ENCODE peak calls at places on chromosomes 16 and 17, in eight cellular contexts. G is mammary epithelial cell; B is HCT116; F is A673; Y is Peyer's patch; U is fibroblast of lung; Z is CD4-positive, CD25-positive, alpha-beta regulatory T cell; V is kidney. I is an unnamed sample. For H3K4me1, the result is how much of the 10 kb centered on the place peaks cover.

GRCh38 chr16:18784917-18785623 is 5.1 kb downstream of the RPS15A start:
- DNase-seq in G (no peak), B (no peak), F (no peak), Y (no peak), U (no peak), Z (no peak), V (no peak), I (no peak)

GRCh38 chr16:71230122-71230845 is at the start of gene HYDIN:
- DNase-seq in G (peak), B (no peak), F (peak), Y (no peak), U (peak), Z (no peak), V (peak), I (no peak)

GRCh38 chr17:44970136-44970737 is 2.1 kb upstream of the C1QL1 start:
- DNase-seq in G (no peak), B (no peak), F (peak), Y (no peak), U (no peak), Z (no peak), V (no peak), I (no peak)

GRCh38 chr17:8366231-8366630 is 10.3 kb downstream of the KRABD2 start:
- DNase-seq in G (no peak), B (no peak), F (no peak), Y (no peak), U (peak), Z (no peak), V (no peak), I (no peak)

GRCh38 chr16:84262939-84263338 is 23.1 kb upstream of the KCNG4 start:
- DNase-seq in G (no peak), B (no peak), F (no peak), Y (no peak), U (no peak), Z (no peak), V (peak), I (no peak)

GRCh38 chr16:86881118-86881510 is 302.8 kb downstream of the FOXL1 start:
- DNase-seq in G (no peak), B (no peak), F (no peak), Y (no peak), U (no peak), Z (no peak), V (no peak), I (no peak)

GRCh38 chr17:16013943-16014407 is 14.4 kb downstream of the TTC19 start:
- DNase-seq in G (peak), B (peak), F (peak), Y (no peak), U (peak), Z (no peak), V (no peak), I (peak)

GRCh38 chr17:78573955-78574354 is 3.2 kb downstream of the DNAH17 start:
- DNase-seq in G (no peak), B (peak), F (peak), Y (no peak), U (no peak), Z (no peak), V (no peak), I (no peak)

GRCh38 chr17:39229274-39229913 is 3.6 kb upstream of the STAC2 start:
- DNase-seq in G (no peak), B (no peak), F (no peak), Y (no peak), U (no peak), Z (no peak), V (peak), I (no peak)

GRCh38 chr16:47136101-47136820 is 7.5 kb downstream of the NETO2 start:
- DNase-seq in G (peak), B (peak), F (peak), Y (no peak), U (no peak), Z (peak), V (no peak), I (no peak)

GRCh38 chr17:36721560-36722120 is 120.3 kb downstream of the MRM1 start:
- DNase-seq in G (no peak), B (no peak), F (no peak), Y (no peak), U (no peak), Z (no peak), V (no peak), I (no peak)

GRCh38 chr16:15650698-15651161 is 685 bp downstream of the NDE1 start:
- DNase-seq in G (peak), B (no peak), F (no peak), Y (no peak), U (peak), Z (peak), V (peak), I (no peak)

GRCh38 chr17:15649861-15650391 is 30.4 kb upstream of the FBXW10B start:
- DNase-seq in G (peak), B (peak), F (peak), Y (no peak), U (peak), Z (no peak), V (peak), I (peak)

GRCh38 chr17:5785343-5785742 is 201.0 kb upstream of the NLRP1 start:
- DNase-seq in G (peak), B (no peak), F (peak), Y (no peak), U (no peak), Z (no peak), V (no peak), I (no peak)

GRCh38 chr16:1216296-1216619 is 8.8 kb downstream of the TPSG1 start:
- DNase-seq in G (no peak), B (no peak), F (no peak), Y (no peak), U (no peak), Z (no peak), V (no peak), I (no peak)

GRCh38 chr16:51237207-51237606 is 86.1 kb upstream of the SALL1 start:
- DNase-seq in G (no peak), B (no peak), F (no peak), Y (no peak), U (no peak), Z (no peak), V (no peak), I (no peak)

GRCh38 chr17:511001-511690 is 158.5 kb upstream of the RPH3AL start:
- DNase-seq in G (peak), B (no peak), F (no peak), Y (no peak), U (peak), Z (no peak), V (no peak), I (no peak)

GRCh38 chr17:46766493-46767491 is 51.7 kb downstream of the WNT3 start:
- DNase-seq in G (no peak), B (no peak), F (no peak), Y (no peak), U (no peak), Z (no peak), V (no peak), I (no peak)

GRCh38 chr17:7222093-7222971 is 2.6 kb downstream of the ACADVL start:
- DNase-seq in G (no peak), B (no peak), F (peak), Y (no peak), U (no peak), Z (no peak), V (no peak), I (no peak)

GRCh38 chr17:7221281-7222092 is 1.7 kb downstream of the ACADVL start:
- DNase-seq in G (no peak), B (no peak), F (no peak), Y (no peak), U (no peak), Z (no peak), V (peak), I (no peak)

GRCh38 chr17:7219812-7220592 is at the start of the genes ACADVL and DLG4:
- DNase-seq in G (peak), B (no peak), F (peak), Y (peak), U (peak), Z (peak), V (peak), I (no peak)

GRCh38 chr17:7219434-7219811 is 213 bp downstream of the DLG4 start:
- DNase-seq in G (no peak), B (no peak), F (no peak), Y (no peak), U (no peak), Z (no peak), V (no peak), I (no peak)

GRCh38 chr17:7220593-7221280 is 999 bp downstream of the ACADVL start:
- DNase-seq in G (peak), B (no peak), F (peak), Y (peak), U (peak), Z (peak), V (peak), I (no peak)
- H3K4me1 ChIP-seq in G (under half), B (under half), F (under half), Y (under half), U (under half), Z (under half), V (under half), I (half or more)

DNA sequence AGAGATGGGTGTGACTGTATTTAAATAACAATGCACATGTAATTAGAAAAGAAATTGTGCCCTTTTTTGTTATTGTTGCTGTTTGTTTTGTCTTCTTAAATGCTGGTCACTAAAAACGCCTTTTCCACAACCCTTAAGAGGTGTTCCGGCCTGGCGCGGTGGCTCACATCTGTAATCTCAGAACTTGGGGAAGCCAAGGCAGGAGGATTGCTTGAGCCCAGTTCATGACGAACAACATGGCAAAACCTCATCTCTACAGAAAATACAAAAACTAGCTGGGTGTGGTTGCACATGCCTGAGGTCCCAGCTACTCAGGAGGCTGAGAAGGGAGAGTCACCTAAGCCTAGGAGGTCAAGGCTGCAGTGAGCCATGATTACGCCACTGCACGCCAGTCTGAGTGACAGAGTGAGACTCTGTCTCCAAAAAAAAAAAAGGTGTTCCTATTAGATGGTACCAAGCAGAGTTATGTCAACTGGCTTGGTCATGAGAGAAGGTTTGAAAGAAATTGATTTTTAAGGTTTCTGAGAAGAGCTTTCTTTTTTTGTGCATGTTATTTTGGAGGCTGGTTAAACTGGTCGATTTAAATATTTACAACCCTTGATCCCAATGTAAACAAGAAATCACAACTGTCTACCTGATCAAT is 23.5 kb upstream of the RFFL start:
- DNase-seq in G (peak), B (no peak), F (no peak), Y (no peak), U (no peak), Z (no peak), V (no peak), I (no peak)
- H3K4me1 ChIP-seq in G (half or more), B (half or more), F (under half), Y (under half), U (under half), Z (half or more), V (under half), I (under half)

GRCh38 chr17:76549215-76549518 is 9.3 kb downstream of the PRCD start:
- DNase-seq in G (no peak), B (no peak), F (no peak), Y (no peak), U (no peak), Z (no peak), V (peak), I (no peak)

GRCh38 chr17:76547183-76547641 is 7.4 kb downstream of the PRCD start:
- DNase-seq in G (no peak), B (no peak), F (peak), Y (peak), U (peak), Z (peak), V (peak), I (no peak)

GRCh38 chr17:76548378-76549214 is 8.8 kb downstream of the PRCD start:
- DNase-seq in G (no peak), B (no peak), F (no peak), Y (no peak), U (no peak), Z (no peak), V (peak), I (no peak)

GRCh38 chr17:76546556-76547182 is 6.8 kb downstream of the PRCD start:
- DNase-seq in G (peak), B (no peak), F (peak), Y (no peak), U (peak), Z (no peak), V (peak), I (no peak)

GRCh38 chr17:76547642-76548202 is 7.9 kb downstream of the PRCD start:
- DNase-seq in G (no peak), B (no peak), F (no peak), Y (no peak), U (no peak), Z (no peak), V (no peak), I (no peak)
- H3K4me1 ChIP-seq in G (half or more), B (under half), F (under half), Y (under half), U (under half), Z (under half), V (under half), I (under half)

GRCh38 chr17:76500745-76501017 is 542 bp downstream of the RHBDF2 start:
- DNase-seq in G (no peak), B (no peak), F (no peak), Y (no peak), U (no peak), Z (no peak), V (no peak), I (no peak)

GRCh38 chr17:76501827-76502307 is 644 bp upstream of the RHBDF2 start:
- DNase-seq in G (no peak), B (no peak), F (no peak), Y (no peak), U (no peak), Z (no peak), V (no peak), I (no peak)

GRCh38 chr17:76501018-76501826 is at the start of gene RHBDF2:
- DNase-seq in G (peak), B (peak), F (peak), Y (peak), U (peak), Z (peak), V (peak), I (no peak)

GRCh38 chr17:76504117-76504516 is 2.9 kb upstream of the RHBDF2 start:
- DNase-seq in G (no peak), B (no peak), F (peak), Y (no peak), U (no peak), Z (no peak), V (no peak), I (no peak)

GRCh38 chr17:76502326-76503211 is 1.3 kb upstream of the RHBDF2 start:
- DNase-seq in G (no peak), B (no peak), F (no peak), Y (no peak), U (no peak), Z (no peak), V (no peak), I (no peak)
- H3K4me1 ChIP-seq in G (under half), B (under half), F (under half), Y (under half), U (under half), Z (under half), V (under half), I (under half)

DNA sequence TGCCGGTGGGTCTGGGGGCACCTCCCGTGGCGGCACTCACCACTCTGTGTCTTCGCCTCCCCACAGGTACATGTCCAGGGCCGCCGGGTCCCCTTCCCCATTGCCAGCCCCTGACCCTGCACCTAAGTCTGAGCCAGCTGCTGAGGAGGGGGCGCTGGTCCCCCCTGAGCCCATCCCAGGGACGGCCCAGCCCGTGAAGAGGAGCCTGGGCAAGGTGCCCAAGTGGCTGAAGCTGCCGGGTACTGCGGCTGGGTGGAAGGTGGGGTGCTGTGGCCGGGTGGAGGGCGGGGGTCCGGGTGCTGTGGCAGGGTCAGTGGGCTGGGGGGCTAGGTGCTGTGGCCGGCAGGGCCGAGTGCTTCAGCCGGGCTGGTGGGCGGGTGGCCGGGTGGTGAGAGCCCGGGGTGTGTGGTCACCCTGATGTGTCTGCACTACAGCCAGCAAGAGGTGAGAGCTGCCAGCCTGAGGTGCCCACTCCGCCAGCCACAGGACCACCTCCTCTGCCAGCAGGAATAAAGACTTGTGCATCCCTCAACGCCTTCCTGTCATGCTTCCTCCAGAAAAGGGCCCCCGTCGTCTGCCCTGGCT is 5.7 kb downstream of the CENPX start:
- DNase-seq in G (no peak), B (no peak), F (no peak), Y (no peak), U (no peak), Z (no peak), V (no peak), I (no peak)
- H3K4me1 ChIP-seq in G (under half), B (under half), F (under half), Y (under half), U (under half), Z (under half), V (under half), I (under half)

GRCh38 chr16:53084736-53085538 is 30.1 kb downstream of the CHD9 start:
- DNase-seq in G (no peak), B (no peak), F (no peak), Y (no peak), U (peak), Z (no peak), V (no peak), I (no peak)
- H3K4me1 ChIP-seq in G (half or more), B (under half), F (half or more), Y (under half), U (under half), Z (under half), V (under half), I (under half)

DNA sequence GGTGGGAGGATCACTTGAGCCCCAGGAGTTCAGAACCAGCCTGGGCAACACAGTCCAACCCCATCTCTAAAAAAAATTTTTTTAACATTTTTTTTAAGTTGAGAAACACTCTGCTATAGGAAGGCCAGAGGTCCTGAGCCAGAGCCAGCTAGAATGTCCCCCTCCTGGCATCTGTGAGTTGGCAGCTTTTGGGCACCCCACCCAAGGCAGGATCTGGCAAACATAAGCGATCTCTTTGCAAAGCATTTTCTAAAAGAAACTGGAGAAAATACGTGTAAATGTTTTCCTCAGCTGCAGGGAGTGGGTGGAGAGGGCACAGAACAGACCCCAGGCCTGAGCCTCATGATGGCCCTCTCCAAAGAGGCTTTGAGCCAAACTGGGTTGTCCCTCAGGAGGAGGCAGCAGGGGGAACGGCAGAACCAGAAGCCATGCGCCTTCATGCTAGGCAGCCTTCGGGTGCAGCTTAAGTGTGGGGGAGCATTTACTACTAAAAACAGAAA is 11.7 kb downstream of the CAVIN1 start:
- DNase-seq in G (no peak), B (no peak), F (no peak), Y (no peak), U (no peak), Z (no peak), V (no peak), I (no peak)
- H3K4me1 ChIP-seq in G (half or more), B (half or more), F (under half), Y (under half), U (half or more), Z (under half), V (under half), I (under half)

GRCh38 chr17:66171172-66171571 is 20.8 kb downstream of the CEP112 start:
- DNase-seq in G (no peak), B (no peak), F (no peak), Y (no peak), U (no peak), Z (no peak), V (no peak), I (no peak)

GRCh38 chr17:66172144-66172543 is 19.8 kb downstream of the CEP112 start:
- DNase-seq in G (no peak), B (no peak), F (no peak), Y (no peak), U (no peak), Z (no peak), V (no peak), I (no peak)

GRCh38 chr17:66167189-66167815 is 24.6 kb downstream of the CEP112 start:
- DNase-seq in G (no peak), B (no peak), F (no peak), Y (no peak), U (no peak), Z (no peak), V (no peak), I (no peak)

GRCh38 chr17:66171692-66172091 is 20.2 kb downstream of the CEP112 start:
- DNase-seq in G (no peak), B (no peak), F (no peak), Y (no peak), U (no peak), Z (no peak), V (no peak), I (no peak)

DNA sequence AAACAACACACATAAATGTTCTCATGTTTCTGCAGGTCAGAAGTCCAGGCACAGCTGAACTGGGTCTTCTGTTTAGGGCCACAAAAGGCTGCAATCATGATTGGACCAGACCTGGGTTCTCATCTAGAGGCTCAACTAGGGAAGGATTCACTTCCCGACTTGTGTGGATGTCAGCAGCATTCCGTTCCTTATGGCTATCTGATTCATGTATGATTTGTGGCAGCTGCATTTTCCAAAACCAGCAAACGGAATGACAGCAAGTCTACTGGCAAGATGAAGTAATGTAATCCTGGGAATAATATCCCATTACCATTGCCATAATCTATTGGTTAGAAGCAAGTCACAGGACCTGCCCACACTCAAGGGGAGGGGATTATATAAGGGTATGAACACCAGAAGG is 22.1 kb downstream of the CEP112 start:
- DNase-seq in G (no peak), B (no peak), F (no peak), Y (no peak), U (no peak), Z (no peak), V (no peak), I (no peak)
- H3K4me1 ChIP-seq in G (under half), B (under half), F (under half), Y (under half), U (under half), Z (under half), V (under half), I (under half)

I was measured in Panc1.